ENCODE peak calls at places on chromosome 14, in eight cellular contexts. O, K, B, E, H, I, Z and P are unnamed samples.
A peak's percentile ranks its signal among the peaks of the same experiment; 100 is the strongest.

GRCh38 chr14:45181329-45181728 is 45.6 kb downstream of the FANCM start:
- DNase-seq in O (no peak), K (no peak), B (no peak), E (no peak), H (no peak), I (no peak), Z (no peak), P (no peak)

GRCh38 chr14:99155173-99155777 is 116.7 kb downstream of the BCL11B start:
- DNase-seq in O (no peak), K (no peak), B (no peak), E (no peak), H (no peak), I (no peak), Z (no peak), P (no peak)

GRCh38 chr14:67270354-67270753 is 29.1 kb downstream of the PALS1 start:
- DNase-seq in O (no peak), K (no peak), B (no peak), E (no peak), H (no peak), I (no peak), Z (no peak), P (no peak)

GRCh38 chr14:23442721-23443356 is 7.4 kb upstream of the MYH7 start:
- DNase-seq in O (no peak), K (no peak), B (peak; percentile 45), E (no peak), H (no peak), I (no peak), Z (no peak), P (no peak)

GRCh38 chr14:76918751-76919421 is 92.7 kb downstream of the LRRC74A start:
- DNase-seq in O (peak; percentile 82), K (peak; percentile 73), B (peak; percentile 75), E (peak; percentile 24), H (peak; percentile 74), I (no peak), Z (no peak), P (peak; percentile 74)

GRCh38 chr14:105492966-105493871 is 2.2 kb downstream of the TEDC1 start:
- DNase-seq in O (no peak), K (no peak), B (no peak), E (no peak), H (no peak), I (no peak), Z (no peak), P (no peak)

GRCh38 chr14:55582741-55583140 is 2.7 kb downstream of the KTN1 start:
- DNase-seq in O (no peak), K (no peak), B (no peak), E (no peak), H (no peak), I (no peak), Z (no peak), P (no peak)

GRCh38 chr14:74595006-74595735 is 16.9 kb downstream of the LTBP2 start:
- DNase-seq in O (no peak), K (no peak), B (no peak), E (no peak), H (peak; percentile 70), I (no peak), Z (no peak), P (no peak)

GRCh38 chr14:68140111-68140741 is 320.6 kb downstream of the RAD51B start:
- DNase-seq in O (no peak), K (peak; percentile 95), B (peak; percentile 49), E (peak; percentile 64), H (no peak), I (no peak), Z (no peak), P (peak; percentile 93)

GRCh38 chr14:21356511-21356910 is 27.3 kb downstream of the SUPT16H start:
- DNase-seq in O (no peak), K (no peak), B (no peak), E (no peak), H (no peak), I (no peak), Z (no peak), P (no peak)

GRCh38 chr14:21352587-21352986 is 31.2 kb downstream of the SUPT16H start:
- DNase-seq in O (no peak), K (no peak), B (no peak), E (no peak), H (no peak), I (peak; percentile 50), Z (no peak), P (no peak)

GRCh38 chr14:21347201-21347600 is 36.6 kb downstream of the SUPT16H start:
- DNase-seq in O (no peak), K (no peak), B (peak; percentile 14), E (no peak), H (no peak), I (no peak), Z (no peak), P (no peak)

GRCh38 chr14:21346532-21347135 is 37.2 kb downstream of the SUPT16H start:
- DNase-seq in O (no peak), K (no peak), B (no peak), E (no peak), H (no peak), I (no peak), Z (no peak), P (no peak)

DNA sequence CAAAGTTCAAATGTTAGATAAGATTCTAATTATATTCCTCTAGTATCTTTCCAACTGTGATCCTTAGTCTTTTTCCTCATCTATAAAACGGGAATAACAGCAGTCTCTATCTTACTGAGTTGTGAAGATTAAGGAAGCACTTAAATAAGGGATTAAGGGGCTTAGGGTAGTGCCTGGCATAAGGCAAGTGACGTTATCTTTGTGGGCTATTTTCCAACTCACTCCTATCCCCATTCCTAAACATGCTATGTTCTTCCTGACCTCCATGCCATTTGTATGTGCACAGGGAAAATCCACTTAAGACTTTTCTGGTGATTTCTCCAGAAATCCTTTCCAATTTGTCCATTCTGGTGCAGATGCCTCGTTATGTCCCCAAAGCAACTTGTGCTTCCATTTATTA is 33.3 kb downstream of the SUPT16H start:
- DNase-seq in O (no peak), K (no peak), B (no peak), E (no peak), H (no peak), I (no peak), Z (no peak), P (no peak)
- TF ChIP-seq POLR2AphosphoS5 in O (no peak), K (peak; percentile 21), B (no peak), E (peak; percentile 52), H (no peak), I (no peak), Z (no peak), P (peak; percentile 29)

GRCh38 chr14:72722201-72722785 is 171.6 kb downstream of the DPF3 start:
- DNase-seq in O (no peak), K (no peak), B (no peak), E (no peak), H (no peak), I (no peak), Z (no peak), P (no peak)
- TF ChIP-seq REST in O (no peak), K (no peak), B (no peak), E (no peak), H (no peak), I (no peak), Z (no peak), P (no peak)

GRCh38 chr14:100904307-100905019 is 941 bp upstream of the RTL1 start:
- DNase-seq in O (no peak), K (no peak), B (peak; percentile 88), E (no peak), H (peak; percentile 83), I (no peak), Z (no peak), P (no peak)

GRCh38 chr14:100902295-100902694 is 1.2 kb downstream of the RTL1 start:
- DNase-seq in O (peak; percentile 39), K (peak; percentile 7), B (peak; percentile 71), E (peak; percentile 52), H (peak; percentile 65), I (no peak), Z (no peak), P (no peak)

GRCh38 chr14:100905166-100905565 is 1.6 kb upstream of the RTL1 start:
- DNase-seq in O (no peak), K (no peak), B (no peak), E (no peak), H (peak; percentile 44), I (no peak), Z (no peak), P (no peak)

GRCh38 chr14:100902792-100903191 is 730 bp downstream of the RTL1 start:
- DNase-seq in O (no peak), K (no peak), B (no peak), E (peak; percentile 21), H (peak; percentile 84), I (no peak), Z (no peak), P (no peak)

GRCh38 chr14:100903672-100904185 is at the start of gene RTL1:
- DNase-seq in O (no peak), K (no peak), B (no peak), E (no peak), H (peak; percentile 58), I (no peak), Z (no peak), P (no peak)
- H3K4me3 ChIP-seq in O (no peak within 1 kb of the TSS), K (no peak within 1 kb of the TSS), B (peak within 1 kb of the TSS; percentile 64), E (peak within 1 kb of the TSS; percentile 22), H (peak within 1 kb of the TSS; percentile 48), I (no peak within 1 kb of the TSS), Z (no peak within 1 kb of the TSS), P (no peak within 1 kb of the TSS)

GRCh38 chr14:59460378-59460777 is 4.8 kb downstream of the GPR135 start:
- DNase-seq in O (no peak), K (no peak), B (no peak), E (no peak), H (no peak), I (no peak), Z (no peak), P (no peak)

GRCh38 chr14:59464651-59465569 is at the start of gene GPR135:
- DNase-seq in O (no peak), K (no peak), B (peak; percentile 70), E (peak; percentile 24), H (peak; percentile 86), I (no peak), Z (no peak), P (no peak)

GRCh38 chr14:59465570-59466150 is 480 bp upstream of the GPR135 start:
- DNase-seq in O (no peak), K (no peak), B (no peak), E (no peak), H (no peak), I (no peak), Z (no peak), P (no peak)

GRCh38 chr14:59461891-59462290 is 3.3 kb downstream of the GPR135 start:
- DNase-seq in O (no peak), K (no peak), B (no peak), E (no peak), H (no peak), I (no peak), Z (no peak), P (no peak)

DNA sequence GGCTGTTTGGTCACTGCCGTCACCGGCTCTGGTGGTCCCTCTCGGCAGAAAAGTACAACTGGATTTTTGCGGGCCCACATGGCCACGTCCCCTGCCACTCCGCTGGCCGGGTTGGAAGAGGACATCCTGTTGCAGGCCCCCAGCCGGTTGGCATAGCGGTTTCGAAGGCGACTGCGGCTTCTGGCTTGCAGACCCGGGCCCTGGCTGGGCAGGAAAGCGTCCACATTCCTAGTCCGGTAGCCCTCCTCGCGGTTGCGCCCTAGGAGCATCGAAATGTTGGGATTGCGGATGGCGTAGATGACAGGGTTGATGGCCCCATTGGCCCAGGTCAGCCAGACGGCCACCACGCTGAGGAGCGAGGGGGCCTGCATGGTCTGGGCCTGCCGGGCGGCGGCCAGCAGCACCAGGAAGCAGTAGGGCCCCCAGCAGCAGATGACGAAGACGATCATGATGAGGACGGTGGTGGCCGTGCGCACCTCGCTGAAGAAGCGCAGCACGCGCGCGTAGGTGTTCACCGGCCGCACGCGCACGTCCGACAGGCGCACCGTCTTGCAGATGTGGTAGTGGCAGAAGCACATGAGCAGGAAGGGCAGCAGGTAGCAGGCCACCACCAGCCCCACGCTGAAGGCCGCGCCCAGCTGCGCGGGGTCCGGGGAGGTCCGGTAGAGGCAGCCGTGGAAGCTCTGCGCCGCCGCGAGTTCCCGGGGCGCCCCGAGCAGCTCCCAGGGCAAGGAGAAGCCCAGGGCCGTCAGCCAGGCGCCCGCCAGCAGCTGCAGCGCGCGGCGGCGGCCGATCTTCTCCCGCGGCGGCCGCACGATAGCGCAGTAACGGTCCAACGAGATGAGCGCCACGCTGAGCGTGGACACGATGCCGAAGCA is 1.2 kb downstream of the GPR135 start:
- DNase-seq in O (no peak), K (no peak), B (peak; percentile 64), E (no peak), H (peak; percentile 80), I (no peak), Z (no peak), P (no peak)
- TF ChIP-seq POLR2AphosphoS5 in O (no peak), K (no peak), B (no peak), E (no peak), H (no peak), I (no peak), Z (no peak), P (no peak)